ENCODE peak calls at places on chromosomes 12 and 14, in six cellular contexts. U is tibial artery; Z is cardiac septum; Q is nucleus accumbens; T is CD4-positive, CD25-positive, alpha-beta regulatory T cell; M is stomach. N is an unnamed sample.

GRCh38 chr12:105418232-105418631 is 87.7 kb downstream of the C12orf75 start:
- DNase-seq in Q (no peak), U (no peak), T (no peak), M (no peak), Z (no peak), N (no peak)

GRCh38 chr14:57933363-57933762 is 67.5 kb upstream of the SLC35F4 start:
- DNase-seq in U (no peak), Q (no peak), T (no peak), M (no peak), Z (no peak), N (no peak)

GRCh38 chr12:97568336-97569180 is 106.0 kb downstream of the RMST start:
- DNase-seq in U (no peak), M (peak), T (no peak), Q (no peak), Z (no peak), N (no peak)

GRCh38 chr12:30440826-30441602 is 254.7 kb downstream of the IPO8 start:
- DNase-seq in U (no peak), M (no peak), T (no peak), Z (no peak), Q (no peak), N (no peak)

GRCh38 chr14:68297011-68297410 is 477.4 kb downstream of the RAD51B start:
- DNase-seq in M (no peak), Q (no peak), T (no peak), U (no peak), Z (no peak), N (no peak)

GRCh38 chr14:70934502-70935134 is 27.4 kb downstream of the PCNX1 start:
- DNase-seq in Z (no peak), M (no peak), U (no peak), Q (no peak), T (no peak), N (no peak)

GRCh38 chr12:115227137-115227615 is 543.2 kb upstream of the TBX3 start:
- DNase-seq in Q (no peak), M (no peak), Z (no peak), T (no peak), U (no peak), N (no peak)

GRCh38 chr14:99569725-99570541 is 34.1 kb downstream of the CCDC85C start:
- DNase-seq in Q (no peak), U (no peak), Z (no peak), T (no peak), M (no peak), N (no peak)

GRCh38 chr12:107903377-107904061 is 129.0 kb downstream of the ASCL4 start:
- DNase-seq in M (peak), Q (no peak), U (no peak), T (no peak), Z (peak), N (peak)

GRCh38 chr12:111194703-111195051 is 174.2 kb downstream of the PHETA1 start:
- DNase-seq in Z (no peak), U (no peak), M (no peak), Q (no peak), T (no peak), N (no peak)

GRCh38 chr14:99235578-99235977 is 36.4 kb downstream of the BCL11B start:
- DNase-seq in Z (no peak), T (no peak), M (no peak), Q (no peak), U (no peak), N (no peak)

GRCh38 chr14:24224618-24225071 is 7.5 kb downstream of the NEDD8 start:
- DNase-seq in Q (no peak), U (no peak), Z (no peak), M (no peak), T (no peak), N (no peak)

GRCh38 chr12:50411051-50411660 is 10.5 kb downstream of the LARP4 start:
- DNase-seq in T (no peak), U (no peak), Q (no peak), Z (no peak), M (no peak), N (no peak)

GRCh38 chr12:92927436-92928116 is 1.5 kb downstream of the EEA1 start:
- DNase-seq in U (no peak), Q (no peak), M (no peak), T (no peak), Z (no peak), N (no peak)

GRCh38 chr14:68607081-68607851 is 185.6 kb downstream of the ZFP36L1 start:
- DNase-seq in Z (no peak), Q (no peak), T (no peak), M (peak), U (peak), N (no peak)

GRCh38 chr12:6767592-6768384 is 1.6 kb downstream of the PTMS start:
- DNase-seq in T (no peak), Z (no peak), Q (peak), U (no peak), M (no peak), N (no peak)

GRCh38 chr14:57871487-57872080 is 5.7 kb upstream of the SLC35F4 start:
- DNase-seq in U (no peak), Q (no peak), Z (no peak), T (no peak), M (no peak), N (no peak)

GRCh38 chr12:6953417-6954315 is 2.5 kb downstream of the PTPN6 start:
- DNase-seq in U (peak), M (peak), T (peak), Q (no peak), Z (peak), N (peak)

GRCh38 chr12:11830298-11830937 is 180.9 kb downstream of the ETV6 start:
- DNase-seq in U (no peak), Q (no peak), T (no peak), M (no peak), Z (no peak), N (no peak)

GRCh38 chr14:104395276-104395675 is 184.3 kb upstream of the C14orf180 start:
- DNase-seq in M (peak), T (no peak), Z (peak), Q (no peak), U (peak), N (no peak)

GRCh38 chr14:21258194-21258888 is 10.9 kb downstream of the HNRNPC start:
- DNase-seq in Z (no peak), Q (no peak), U (no peak), M (no peak), T (no peak), N (no peak)

GRCh38 chr12:70245458-70245857 is 2.2 kb downstream of the CNOT2 start:
- DNase-seq in U (no peak), M (no peak), Q (no peak), T (no peak), Z (no peak), N (no peak)

GRCh38 chr12:122668268-122668667 is 34.9 kb downstream of the HCAR2 start:
- DNase-seq in M (no peak), U (no peak), Q (no peak), Z (no peak), T (no peak), N (no peak)

GRCh38 chr14:25150934-25151790 is 101.2 kb upstream of the STXBP6 start:
- DNase-seq in U (no peak), M (no peak), Z (no peak), Q (no peak), T (no peak), N (no peak)

GRCh38 chr14:76245097-76245496 is 93.4 kb downstream of the GPATCH2L start:
- DNase-seq in Q (no peak), M (no peak), Z (no peak), U (no peak), T (no peak), N (no peak)

GRCh38 chr14:104030958-104031357 is 54.5 kb upstream of the ASPG start:
- DNase-seq in T (no peak), U (no peak), Q (no peak), Z (no peak), M (no peak), N (no peak)

GRCh38 chr12:119208626-119209061 is 29.9 kb downstream of the HSPB8 start:
- DNase-seq in T (no peak), U (peak), Z (peak), Q (peak), M (peak), N (peak)

GRCh38 chr12:1878695-1879094 is 39.8 kb downstream of the CACNA2D4 start:
- DNase-seq in Z (no peak), M (no peak), U (no peak), Q (no peak), T (no peak), N (no peak)

GRCh38 chr14:59275668-59276067 is 87.2 kb downstream of the DAAM1 start:
- DNase-seq in T (no peak), Q (no peak), Z (no peak), U (no peak), M (no peak), N (no peak)

GRCh38 chr12:75887979-75888378 is 143.6 kb downstream of the PHLDA1 start:
- DNase-seq in Z (no peak), M (no peak), U (no peak), Q (no peak), T (no peak), N (no peak)

GRCh38 chr12:131917711-131918306 is 11.3 kb upstream of the PUS1 start:
- DNase-seq in M (no peak), U (no peak), Q (no peak), T (no peak), Z (no peak), N (no peak)

GRCh38 chr12:92030618-92031017 is 115.0 kb downstream of the BTG1 start:
- DNase-seq in Z (no peak), U (peak), T (peak), Q (no peak), M (peak), N (peak)

GRCh38 chr12:26109343-26109841 is 15.4 kb downstream of the BHLHE41 start:
- DNase-seq in Q (no peak), U (peak), M (no peak), T (no peak), Z (no peak), N (no peak)

GRCh38 chr14:64506751-64507150 is 2.2 kb downstream of the ZBTB1 start:
- DNase-seq in Q (no peak), T (no peak), U (no peak), Z (no peak), M (no peak), N (no peak)

N was measured in ureter.